ENCODE peak calls at places on chromosomes 12 and 14, in six cellular contexts. N is CD4-positive, alpha-beta T cell; S is left ventricle myocardium inferior; P is fibroblast of lung; V is cardiac muscle cell; G is keratinocyte. Y is an unnamed sample.

GRCh38 chr14:51453869-51454268 is 197.8 kb upstream of the FRMD6 start:
- DNase-seq in N (no peak), S (no peak), P (peak), V (no peak), G (no peak), Y (no peak)

GRCh38 chr14:45715946-45716345 is 462.9 kb upstream of the MIS18BP1 start:
- DNase-seq in N (no peak), S (no peak), P (no peak), V (no peak), G (no peak), Y (no peak)

GRCh38 chr14:30808576-30808975 is 65.8 kb upstream of the COCH start:
- DNase-seq in N (no peak), S (no peak), P (peak), V (no peak), G (no peak), Y (no peak)

GRCh38 chr12:104171785-104172563 is 34.0 kb upstream of the NFYB start:
- DNase-seq in N (no peak), S (no peak), P (no peak), V (no peak), G (no peak), Y (no peak)

GRCh38 chr14:81511110-81511900 is 22.3 kb downstream of the SEL1L start:
- DNase-seq in N (no peak), S (no peak), P (no peak), V (peak), G (no peak), Y (no peak)

GRCh38 chr12:112607427-112607826 is 184.1 kb upstream of the RPH3A start:
- DNase-seq in N (no peak), S (no peak), P (no peak), V (no peak), G (no peak), Y (no peak)

GRCh38 chr12:96751626-96752025 is 155.4 kb upstream of the NEDD1 start:
- DNase-seq in N (no peak), S (no peak), P (peak), V (no peak), G (no peak), Y (no peak)

GRCh38 chr12:57837779-57838562 is 8.6 kb downstream of the CTDSP2 start:
- DNase-seq in N (no peak), S (peak), P (peak), V (peak), G (no peak), Y (no peak)

GRCh38 chr12:13942826-13943225 is 38.6 kb downstream of the GRIN2B start:
- DNase-seq in N (no peak), S (no peak), P (no peak), V (no peak), G (no peak), Y (no peak)

GRCh38 chr12:56160160-56160763 is 2.1 kb downstream of the MYL6 start:
- DNase-seq in N (peak), S (no peak), P (peak), V (peak), G (no peak), Y (no peak)

GRCh38 chr14:100765296-100765695 is 38.6 kb downstream of the DLK1 start:
- DNase-seq in N (no peak), S (no peak), P (no peak), V (no peak), G (no peak), Y (no peak)

GRCh38 chr12:96752211-96752610 is 154.8 kb upstream of the NEDD1 start:
- DNase-seq in N (no peak), S (no peak), P (no peak), V (no peak), G (no peak), Y (no peak)

GRCh38 chr14:32986791-32987545 is 48.3 kb downstream of the NPAS3 start:
- DNase-seq in N (no peak), S (peak), P (peak), V (peak), G (no peak), Y (no peak)

GRCh38 chr14:32985881-32986280 is 47.2 kb downstream of the NPAS3 start:
- DNase-seq in N (no peak), S (peak), P (peak), V (peak), G (no peak), Y (no peak)

GRCh38 chr14:32980178-32980886 is 41.7 kb downstream of the NPAS3 start:
- DNase-seq in N (no peak), S (no peak), P (no peak), V (no peak), G (no peak), Y (no peak)

GRCh38 chr14:32980887-32981501 is 42.3 kb downstream of the NPAS3 start:
- DNase-seq in N (no peak), S (no peak), P (no peak), V (no peak), G (no peak), Y (no peak)

GRCh38 chr14:32984531-32984930 is 45.9 kb downstream of the NPAS3 start:
- DNase-seq in N (no peak), S (no peak), P (no peak), V (no peak), G (no peak), Y (no peak)
- TF ChIP-seq CTCF in N (no peak), S (no peak), P (no peak), V (no peak), G (no peak), Y (no peak)

GRCh38 chr12:107612508-107612907 is 73.1 kb upstream of the PWP1 start:
- DNase-seq in N (no peak), S (no peak), P (peak), V (no peak), G (no peak), Y (no peak)

GRCh38 chr12:107607464-107608392 is 77.9 kb upstream of the PWP1 start:
- DNase-seq in N (peak), S (peak), P (peak), V (peak), G (peak), Y (peak)

GRCh38 chr12:107605293-107605692 is 80.3 kb upstream of the PWP1 start:
- DNase-seq in N (no peak), S (no peak), P (no peak), V (no peak), G (no peak), Y (no peak)

DNA sequence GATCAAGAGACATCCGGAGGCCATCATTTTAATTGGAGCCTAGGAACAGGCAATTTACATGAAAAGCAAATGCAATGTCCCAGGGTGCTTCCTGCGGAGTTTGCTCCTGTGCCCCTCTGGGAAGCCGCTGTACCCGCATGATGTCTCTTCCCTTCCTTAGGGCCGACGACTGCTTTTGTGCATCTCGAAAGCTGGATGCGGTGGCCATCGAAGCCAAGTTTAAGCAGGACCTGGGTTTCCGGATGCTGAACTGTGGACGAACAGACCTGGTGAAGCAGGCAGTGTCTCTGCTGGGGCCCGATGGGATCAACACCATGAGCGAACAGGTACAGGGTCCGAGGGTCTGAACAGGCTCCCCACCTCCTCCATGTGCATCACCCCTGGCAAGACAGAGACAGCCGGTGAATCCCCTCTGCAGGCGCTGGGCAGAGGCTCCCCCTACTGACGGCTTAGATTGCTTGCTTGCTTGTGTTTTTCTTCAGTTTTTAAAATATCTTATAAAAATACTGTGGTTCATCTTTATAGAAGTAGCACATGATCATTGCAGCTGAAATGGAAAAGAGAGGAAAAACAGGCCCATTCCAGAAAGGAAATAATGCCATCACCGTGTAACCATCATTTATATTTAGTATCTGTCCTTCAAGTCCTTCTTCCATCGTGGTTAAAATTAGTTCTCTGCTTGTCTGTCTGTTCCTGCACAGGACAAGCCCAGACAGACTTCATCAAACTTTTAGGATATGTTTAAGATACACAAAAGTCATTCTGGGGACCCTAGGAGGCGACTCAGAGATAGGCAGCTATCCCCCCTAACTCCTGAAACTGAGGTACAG is 75.4 kb upstream of the PWP1 start:
- DNase-seq in N (no peak), S (no peak), P (peak), V (peak), G (no peak), Y (no peak)
- TF ChIP-seq CTCF in N (no peak), S (peak), P (peak), V (peak), G (peak), Y (no peak)

GRCh38 chr12:5022465-5023061 is 21.1 kb upstream of the KCNA5 start:
- DNase-seq in N (no peak), S (no peak), P (peak), V (peak), G (no peak), Y (no peak)
- TF ChIP-seq CTCF in N (peak), S (peak), P (peak), V (peak), G (peak), Y (no peak)

DNA sequence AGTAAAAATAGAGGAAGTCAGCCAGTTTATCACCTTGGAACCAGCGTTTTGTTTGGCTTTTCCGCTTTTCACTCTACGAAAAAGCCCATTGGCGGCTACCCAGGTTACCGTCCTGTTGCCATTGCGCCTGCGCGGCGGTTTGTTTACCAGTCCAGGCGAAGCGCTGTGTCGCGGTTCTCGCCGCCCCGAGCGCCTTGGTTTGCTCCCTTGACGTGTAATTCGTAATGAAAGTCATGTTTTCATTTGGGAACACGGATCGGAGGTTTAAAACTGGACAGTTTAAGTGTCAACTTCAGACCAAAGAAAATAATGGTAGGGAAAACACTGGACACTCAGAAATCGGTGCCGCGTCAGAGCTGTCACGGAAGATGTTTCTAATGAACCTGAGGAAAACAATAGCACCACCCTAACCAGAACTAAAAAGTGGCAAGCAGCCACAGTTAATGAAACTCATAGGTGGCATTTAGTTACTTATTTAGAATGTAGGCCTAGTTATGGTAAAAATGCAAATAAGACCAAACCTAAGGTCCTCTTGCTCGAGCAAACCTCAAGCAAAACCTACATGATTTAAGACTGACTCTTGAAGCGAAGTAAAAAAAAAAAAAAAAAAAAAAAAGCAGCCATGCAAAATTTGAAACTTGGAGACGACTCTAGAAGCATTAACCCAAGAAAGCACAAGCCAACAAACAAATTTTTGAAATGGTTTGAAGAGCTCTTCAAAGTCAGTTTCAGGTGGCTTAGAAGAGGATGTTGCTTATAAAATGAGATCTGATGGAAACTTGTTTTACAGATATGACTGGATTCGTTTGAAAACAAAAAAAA is 790 bp upstream of the GPR19 start:
- DNase-seq in N (peak), S (peak), P (peak), V (peak), G (peak), Y (peak)
- TF ChIP-seq CTCF in N (no peak), S (no peak), P (no peak), V (no peak), G (no peak), Y (no peak)

DNA sequence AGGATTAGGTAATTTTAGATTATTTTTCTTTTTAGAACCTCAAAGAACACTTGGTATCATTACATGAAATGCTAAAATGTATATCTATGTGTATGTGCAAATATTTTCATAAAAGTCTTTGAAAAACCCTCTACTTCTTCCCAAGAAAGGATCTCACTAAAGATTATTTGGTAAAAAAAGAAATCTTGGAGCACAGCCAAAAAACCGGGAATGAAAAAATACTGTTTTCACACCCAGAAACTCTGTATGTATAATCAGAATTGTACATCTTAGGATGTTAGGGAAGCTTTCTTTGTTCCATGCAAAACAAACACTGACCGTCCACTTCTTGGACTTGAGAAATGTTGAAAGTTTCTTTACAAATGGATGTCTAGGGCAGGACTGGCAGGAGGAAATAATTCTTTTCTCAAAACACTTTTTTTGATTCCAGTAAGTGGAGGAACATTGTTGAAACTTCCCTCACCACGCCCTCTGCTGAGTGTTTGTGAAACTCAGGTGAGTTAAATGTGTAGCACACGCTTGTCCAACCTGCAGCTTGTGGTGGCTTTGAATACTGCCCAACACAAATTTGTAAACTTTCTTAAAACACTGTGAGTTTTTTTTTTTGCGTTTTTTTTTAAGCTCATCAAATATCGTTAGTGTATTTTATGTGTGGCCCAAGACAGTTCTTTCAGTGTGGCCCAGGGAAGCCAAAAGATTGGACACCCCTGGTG is 26.5 kb downstream of the FBXO34 start:
- DNase-seq in N (peak), S (no peak), P (no peak), V (no peak), G (peak), Y (no peak)
- TF ChIP-seq CTCF in N (no peak), S (no peak), P (no peak), V (no peak), G (peak), Y (no peak)

Y was measured in omental fat pad.